ENCODE peak calls at places on chromosomes 6 and 20, in six cellular contexts. L is NCI-H2107; Y is stimulated activated CD8-positive, alpha-beta memory T cell treated with anti-CD3 and anti-CD28 coated beads, Interleukin-12 subunit alpha, Interleukin-12 subunit beta, amount 100 ng/mL, for 4 hours; A is activated CD4-positive, alpha-beta T cell treated with anti-CD3 and anti-CD28 coated beads, Interleukin-2, amount 50 U/mL, for 1 hour; Z is Kasumi-1; U is Jurkat, Clone E6-1. R is an unnamed sample.

GRCh38 chr20:9147553-9148024 is 78.7 kb downstream of the PLCB4 start:
- DNase-seq in L (no peak), Y (no peak), A (no peak), U (no peak), Z (no peak), R (no peak)

GRCh38 chr20:37627060-37627766 is 66.6 kb upstream of the CTNNBL1 start:
- DNase-seq in A (peak), L (no peak), Z (peak), Y (no peak), U (peak), R (peak)

GRCh38 chr6:77231438-77232305 is 231.6 kb downstream of the HTR1B start:
- DNase-seq in Y (no peak), A (no peak), U (no peak), L (no peak), Z (no peak), R (no peak)

GRCh38 chr6:43648248-43648647 is 3.4 kb downstream of the RSPH9 start:
- DNase-seq in Y (no peak), L (no peak), U (no peak), A (no peak), Z (no peak), R (no peak)

GRCh38 chr20:37285664-37286374 is 3.6 kb upstream of the MANBAL start:
- DNase-seq in L (no peak), U (no peak), A (no peak), Y (no peak), Z (no peak), R (no peak)

GRCh38 chr20:31712564-31713311 is 9.9 kb downstream of the BCL2L1 start:
- DNase-seq in Y (no peak), Z (no peak), U (no peak), A (no peak), L (no peak), R (no peak)

GRCh38 chr6:22642254-22642653 is 72.9 kb downstream of the HDGFL1 start:
- DNase-seq in U (no peak), A (no peak), Y (no peak), Z (no peak), L (no peak), R (no peak)

GRCh38 chr6:53524455-53524815 is 20.5 kb downstream of the GCLC start:
- DNase-seq in Y (no peak), L (no peak), Z (no peak), A (no peak), U (no peak), R (no peak)